ENCODE peak calls at places on chromosome 10, in seven cellular contexts. One of them, this sample, is unnamed.

GRCh38 chr10:107091126-107091525 is 73.4 kb downstream of the SORCS1 start:
- DNase-seq in HCT116: no peak
- DNase-seq in MM.1S: no peak
- DNase-seq in GM23338: no peak
- DNase-seq in neural progenitor cell: peak
- DNase-seq in GM23248: no peak
- DNase-seq in hepatocyte: no peak
- DNase-seq in this sample: no peak

GRCh38 chr10:64733980-64734379 is 1212.8 kb downstream of the REEP3 start:
- DNase-seq in HCT116: peak
- DNase-seq in MM.1S: peak
- DNase-seq in GM23338: peak
- DNase-seq in neural progenitor cell: peak
- DNase-seq in GM23248: no peak
- DNase-seq in hepatocyte: peak
- DNase-seq in this sample: peak

GRCh38 chr10:131015271-131015670 is 296.2 kb downstream of the TCERG1L start:
- DNase-seq in HCT116: no peak
- DNase-seq in MM.1S: no peak
- DNase-seq in GM23338: no peak
- DNase-seq in neural progenitor cell: no peak
- DNase-seq in GM23248: no peak
- DNase-seq in hepatocyte: no peak
- DNase-seq in this sample: no peak

GRCh38 chr10:51879238-51879637 is 179.8 kb upstream of the CSTF2T start:
- DNase-seq in HCT116: no peak
- DNase-seq in MM.1S: peak
- DNase-seq in GM23338: no peak
- DNase-seq in neural progenitor cell: no peak
- DNase-seq in GM23248: peak
- DNase-seq in hepatocyte: peak
- DNase-seq in this sample: peak

GRCh38 chr10:11110499-11110898 is 92.8 kb downstream of the CELF2 start:
- DNase-seq in HCT116: no peak
- DNase-seq in MM.1S: no peak
- DNase-seq in GM23338: no peak
- DNase-seq in neural progenitor cell: peak
- DNase-seq in GM23248: no peak
- DNase-seq in hepatocyte: no peak
- DNase-seq in this sample: no peak

GRCh38 chr10:113309791-113310190 is 243.1 kb upstream of the HABP2 start:
- DNase-seq in HCT116: no peak
- DNase-seq in MM.1S: no peak
- DNase-seq in GM23338: no peak
- DNase-seq in neural progenitor cell: peak
- DNase-seq in GM23248: no peak
- DNase-seq in hepatocyte: no peak
- DNase-seq in this sample: no peak

GRCh38 chr10:102196893-102197292 is 29.2 kb upstream of the ELOVL3 start:
- DNase-seq in HCT116: no peak
- DNase-seq in MM.1S: no peak
- DNase-seq in GM23338: no peak
- DNase-seq in neural progenitor cell: no peak
- DNase-seq in GM23248: no peak
- DNase-seq in hepatocyte: no peak
- DNase-seq in this sample: no peak

GRCh38 chr10:74011762-74012161 is 13.8 kb downstream of the VCL start:
- DNase-seq in HCT116: no peak
- DNase-seq in MM.1S: no peak
- DNase-seq in GM23338: no peak
- DNase-seq in neural progenitor cell: peak
- DNase-seq in GM23248: peak
- DNase-seq in hepatocyte: peak
- DNase-seq in this sample: peak

GRCh38 chr10:125641398-125641797 is 41.6 kb downstream of the TEX36 start:
- DNase-seq in HCT116: no peak
- DNase-seq in MM.1S: no peak
- DNase-seq in GM23338: no peak
- DNase-seq in neural progenitor cell: no peak
- DNase-seq in GM23248: peak
- DNase-seq in hepatocyte: no peak
- DNase-seq in this sample: peak

GRCh38 chr10:119245272-119245671 is 37.9 kb downstream of the GRK5 start:
- DNase-seq in HCT116: no peak
- DNase-seq in MM.1S: no peak
- DNase-seq in GM23338: no peak
- DNase-seq in neural progenitor cell: no peak
- DNase-seq in GM23248: no peak
- DNase-seq in hepatocyte: no peak
- DNase-seq in this sample: peak

GRCh38 chr10:131891196-131891928 is 9.4 kb upstream of the PPP2R2D start:
- DNase-seq in HCT116: no peak
- DNase-seq in MM.1S: no peak
- DNase-seq in GM23338: peak
- DNase-seq in neural progenitor cell: peak
- DNase-seq in GM23248: peak
- DNase-seq in hepatocyte: peak
- DNase-seq in this sample: no peak

GRCh38 chr10:129411146-129411705 is 55.8 kb upstream of the MGMT start:
- DNase-seq in HCT116: no peak
- DNase-seq in MM.1S: no peak
- DNase-seq in GM23338: no peak
- DNase-seq in neural progenitor cell: no peak
- DNase-seq in GM23248: no peak
- DNase-seq in hepatocyte: no peak
- DNase-seq in this sample: no peak

GRCh38 chr10:28939352-28940157 is 262.2 kb downstream of the BAMBI start:
- DNase-seq in HCT116: no peak
- DNase-seq in MM.1S: no peak
- DNase-seq in GM23338: peak
- DNase-seq in neural progenitor cell: peak
- DNase-seq in GM23248: peak
- DNase-seq in hepatocyte: peak
- DNase-seq in this sample: no peak

GRCh38 chr10:13839430-13839986 is 252.7 kb downstream of the PRPF18 start:
- DNase-seq in HCT116: no peak
- DNase-seq in MM.1S: no peak
- DNase-seq in GM23338: no peak
- DNase-seq in neural progenitor cell: no peak
- DNase-seq in GM23248: peak
- DNase-seq in hepatocyte: peak
- DNase-seq in this sample: peak

GRCh38 chr10:95423327-95424005 is 132.7 kb upstream of the PDLIM1 start:
- DNase-seq in HCT116: no peak
- DNase-seq in MM.1S: no peak
- DNase-seq in GM23338: no peak
- DNase-seq in neural progenitor cell: no peak
- DNase-seq in GM23248: no peak
- DNase-seq in hepatocyte: no peak
- DNase-seq in this sample: no peak

GRCh38 chr10:131979821-131980270 is 1.9 kb downstream of the BNIP3 start:
- DNase-seq in HCT116: no peak
- DNase-seq in MM.1S: no peak
- DNase-seq in GM23338: no peak
- DNase-seq in neural progenitor cell: peak
- DNase-seq in GM23248: peak
- DNase-seq in hepatocyte: peak
- DNase-seq in this sample: peak

GRCh38 chr10:114412907-114413386 is 8.6 kb upstream of the AFAP1L2 start:
- DNase-seq in HCT116: peak
- DNase-seq in MM.1S: no peak
- DNase-seq in GM23338: no peak
- DNase-seq in neural progenitor cell: no peak
- DNase-seq in GM23248: peak
- DNase-seq in hepatocyte: no peak
- DNase-seq in this sample: peak

GRCh38 chr10:26335574-26336093 is 102.5 kb upstream of the APBB1IP start:
- DNase-seq in HCT116: no peak
- DNase-seq in MM.1S: peak
- DNase-seq in GM23338: no peak
- DNase-seq in neural progenitor cell: no peak
- DNase-seq in GM23248: peak
- DNase-seq in hepatocyte: no peak
- DNase-seq in this sample: no peak

GRCh38 chr10:58424176-58424575 is 39.0 kb downstream of the TFAM start:
- DNase-seq in HCT116: no peak
- DNase-seq in MM.1S: no peak
- DNase-seq in GM23338: no peak
- DNase-seq in neural progenitor cell: no peak
- DNase-seq in GM23248: peak
- DNase-seq in hepatocyte: no peak
- DNase-seq in this sample: peak

GRCh38 chr10:97891497-97892167 is 42.0 kb downstream of the GOLGA7B start:
- DNase-seq in HCT116: no peak
- DNase-seq in MM.1S: no peak
- DNase-seq in GM23338: no peak
- DNase-seq in neural progenitor cell: no peak
- DNase-seq in GM23248: no peak
- DNase-seq in hepatocyte: peak
- DNase-seq in this sample: no peak

GRCh38 chr10:77105756-77106155 is 531.9 kb downstream of the KCNMA1 start:
- DNase-seq in HCT116: no peak
- DNase-seq in MM.1S: no peak
- DNase-seq in GM23338: no peak
- DNase-seq in neural progenitor cell: no peak
- DNase-seq in GM23248: peak
- DNase-seq in hepatocyte: no peak
- DNase-seq in this sample: no peak

DNA sequence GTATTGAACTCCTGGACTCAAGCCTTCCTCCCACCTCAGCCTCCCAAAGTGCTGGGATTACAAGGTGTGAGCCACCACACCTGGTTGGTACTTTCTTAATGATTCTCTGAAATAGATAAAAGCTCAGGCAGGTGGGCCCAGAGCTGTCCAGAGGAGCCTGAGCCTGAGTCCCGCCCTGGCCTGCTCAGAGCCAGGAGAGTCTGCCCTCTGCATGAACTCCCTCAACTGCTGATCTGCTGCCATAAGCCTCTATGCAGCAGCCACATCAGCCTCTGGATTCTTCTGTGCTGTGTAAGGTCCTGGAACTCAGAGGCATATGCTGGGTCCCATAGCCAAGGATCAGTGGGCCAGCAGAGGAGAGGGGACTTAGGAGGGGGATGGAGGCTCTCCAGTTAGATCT is 23.1 kb upstream of the DDIT4 start:
- DNase-seq in HCT116: no peak
- DNase-seq in MM.1S: peak
- DNase-seq in GM23338: no peak
- DNase-seq in neural progenitor cell: no peak
- DNase-seq in GM23248: peak
- DNase-seq in hepatocyte: peak
- DNase-seq in this sample: no peak
- TF ChIP-seq EZH2phosphoT487 in HCT116: no peak
- TF ChIP-seq EZH2phosphoT487 in MM.1S: no peak
- TF ChIP-seq EZH2phosphoT487 in GM23338: no peak
- TF ChIP-seq EZH2phosphoT487 in neural progenitor cell: no peak
- TF ChIP-seq EZH2phosphoT487 in GM23248: no peak
- TF ChIP-seq EZH2phosphoT487 in hepatocyte: no peak
- TF ChIP-seq EZH2phosphoT487 in this sample: no peak

GRCh38 chr10:23198940-23199767 is 7.0 kb downstream of the PTF1A start:
- DNase-seq in HCT116: no peak
- DNase-seq in MM.1S: no peak
- DNase-seq in GM23338: peak
- DNase-seq in neural progenitor cell: peak
- DNase-seq in GM23248: no peak
- DNase-seq in hepatocyte: no peak
- DNase-seq in this sample: no peak
- TF ChIP-seq EZH2 in HCT116: no peak
- TF ChIP-seq EZH2 in MM.1S: no peak
- TF ChIP-seq EZH2 in GM23338: peak
- TF ChIP-seq EZH2 in neural progenitor cell: peak
- TF ChIP-seq EZH2 in GM23248: no peak
- TF ChIP-seq EZH2 in hepatocyte: no peak
- TF ChIP-seq EZH2 in this sample: no peak

GRCh38 chr10:88756660-88757059 is 3.2 kb upstream of the LIPN start:
- DNase-seq in HCT116: no peak
- DNase-seq in MM.1S: no peak
- DNase-seq in GM23338: no peak
- DNase-seq in neural progenitor cell: no peak
- DNase-seq in GM23248: no peak
- DNase-seq in hepatocyte: no peak
- DNase-seq in this sample: no peak

GRCh38 chr10:88755753-88756152 is 4.1 kb upstream of the LIPN start:
- DNase-seq in HCT116: no peak
- DNase-seq in MM.1S: no peak
- DNase-seq in GM23338: no peak
- DNase-seq in neural progenitor cell: no peak
- DNase-seq in GM23248: no peak
- DNase-seq in hepatocyte: no peak
- DNase-seq in this sample: no peak

GRCh38 chr10:88763441-88763840 is 3.6 kb downstream of the LIPN start:
- DNase-seq in HCT116: no peak
- DNase-seq in MM.1S: no peak
- DNase-seq in GM23338: no peak
- DNase-seq in neural progenitor cell: no peak
- DNase-seq in GM23248: no peak
- DNase-seq in hepatocyte: no peak
- DNase-seq in this sample: no peak

GRCh38 chr10:88762906-88763305 is 3.1 kb downstream of the LIPN start:
- DNase-seq in HCT116: no peak
- DNase-seq in MM.1S: no peak
- DNase-seq in GM23338: no peak
- DNase-seq in neural progenitor cell: no peak
- DNase-seq in GM23248: no peak
- DNase-seq in hepatocyte: no peak
- DNase-seq in this sample: no peak

DNA sequence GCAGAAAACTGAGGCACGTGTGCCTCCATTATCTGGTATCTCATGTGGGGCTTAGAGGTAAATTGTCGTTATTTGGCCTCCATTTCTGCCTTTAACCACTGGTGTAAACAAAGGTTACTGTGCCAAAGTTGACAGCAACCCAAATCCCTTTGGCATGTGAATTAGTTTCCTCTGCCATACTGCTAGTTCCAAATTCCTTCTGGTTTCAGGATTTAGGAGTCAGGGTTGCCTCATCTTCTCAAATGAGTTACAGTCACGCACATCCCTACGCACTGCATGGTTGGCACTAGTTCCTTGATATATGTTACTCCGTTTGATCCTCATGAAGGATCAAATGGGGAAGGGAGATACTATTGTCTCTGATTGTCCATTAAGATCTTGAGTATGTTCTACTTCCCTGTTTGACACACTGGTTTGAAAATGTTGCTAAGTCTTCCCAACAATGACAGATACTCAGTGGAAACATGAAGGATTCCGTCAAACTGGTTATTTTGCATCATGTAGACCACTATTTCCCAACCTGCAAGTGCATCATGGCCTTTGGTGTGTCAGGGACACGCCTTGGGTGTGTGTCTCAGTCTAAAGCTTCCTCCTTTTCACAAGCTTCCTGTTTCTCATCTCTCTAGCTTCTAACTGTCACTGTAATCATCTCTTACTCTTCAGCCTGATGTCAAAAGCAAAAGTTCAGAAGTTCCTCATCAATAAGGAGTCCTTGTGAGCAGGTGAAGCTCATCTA is at the start of gene LIPN:
- DNase-seq in HCT116: no peak
- DNase-seq in MM.1S: no peak
- DNase-seq in GM23338: no peak
- DNase-seq in neural progenitor cell: no peak
- DNase-seq in GM23248: no peak
- DNase-seq in hepatocyte: no peak
- DNase-seq in this sample: no peak
- H2AFZ ChIP-seq in HCT116: peak
- H2AFZ ChIP-seq in MM.1S: no peak
- H2AFZ ChIP-seq in GM23338: no peak
- H2AFZ ChIP-seq in neural progenitor cell: no peak
- H2AFZ ChIP-seq in GM23248: no peak
- H2AFZ ChIP-seq in hepatocyte: no peak
- H2AFZ ChIP-seq in this sample: no peak

GRCh38 chr10:31557854-31558253 is 238.8 kb downstream of the ZEB1 start:
- DNase-seq in HCT116: no peak
- DNase-seq in MM.1S: no peak
- DNase-seq in GM23338: no peak
- DNase-seq in neural progenitor cell: no peak
- DNase-seq in GM23248: no peak
- DNase-seq in hepatocyte: no peak
- DNase-seq in this sample: no peak
- TF ChIP-seq EZH2phosphoT487 in HCT116: no peak
- TF ChIP-seq EZH2phosphoT487 in MM.1S: no peak
- TF ChIP-seq EZH2phosphoT487 in GM23338: no peak
- TF ChIP-seq EZH2phosphoT487 in neural progenitor cell: no peak
- TF ChIP-seq EZH2phosphoT487 in GM23248: no peak
- TF ChIP-seq EZH2phosphoT487 in hepatocyte: no peak
- TF ChIP-seq EZH2phosphoT487 in this sample: no peak